ENCODE peak calls at places on chromosomes 4 and X, in four cellular contexts. U is heart left ventricle, N is IMR-90, C is upper lobe of left lung. Q is an unnamed sample. For H3K27me3 and H3K4me1, the result is how much of the 10 kb centered on the place peaks cover.

GRCh38 chr4:148447672-148448071 is 5.5 kb upstream of the NR3C2 start:
- DNase-seq in U (no peak), N (no peak), C (no peak), Q (no peak)

GRCh38 chrX:32483534-32484136 is 727.7 kb downstream of the DMD start:
- DNase-seq in U (no peak), N (no peak), C (no peak), Q (no peak)

GRCh38 chr4:113952452-113953029 is 26.9 kb downstream of the ARSJ start:
- DNase-seq in U (no peak), N (peak), C (no peak), Q (no peak)

GRCh38 chr4:67550491-67551256 is 5.4 kb upstream of the CENPC start:
- DNase-seq in U (no peak), N (no peak), C (no peak), Q (no peak)

GRCh38 chr4:15130441-15130840 is 128.2 kb downstream of the CPEB2 start:
- DNase-seq in U (no peak), N (no peak), C (no peak), Q (no peak)

GRCh38 chr4:27149541-27150212 is 289.0 kb downstream of the STIM2 start:
- DNase-seq in U (no peak), N (peak), C (no peak), Q (no peak)

GRCh38 chr4:74087481-74087880 is 11.5 kb downstream of the CXCL2 start:
- DNase-seq in U (no peak), N (no peak), C (no peak), Q (no peak)

GRCh38 chr4:2341261-2341841 is 77.1 kb downstream of the ZFYVE28 start:
- DNase-seq in U (peak), N (no peak), C (peak), Q (no peak)

GRCh38 chr4:152894673-152895072 is 41.5 kb upstream of the FHDC1 start:
- DNase-seq in U (no peak), N (peak), C (no peak), Q (no peak)

GRCh38 chr4:104449537-104449936 is 45.2 kb downstream of the CXXC4 start:
- DNase-seq in U (no peak), N (no peak), C (no peak), Q (no peak)

GRCh38 chr4:147078875-147079658 is 133.4 kb upstream of the TTC29 start:
- DNase-seq in U (peak), N (no peak), C (no peak), Q (no peak)

GRCh38 chrX:106178826-106179225 is 10.7 kb downstream of the PWWP3B start:
- DNase-seq in U (no peak), N (no peak), C (no peak), Q (no peak)

GRCh38 chr4:83629945-83630684 is 94.2 kb downstream of the GPAT3 start:
- DNase-seq in U (peak), N (peak), C (peak), Q (no peak)

GRCh38 chr4:112327950-112328349 is 30.8 kb downstream of the ALPK1 start:
- DNase-seq in U (no peak), N (peak), C (no peak), Q (no peak)

GRCh38 chr4:156109943-156110925 is 156.6 kb upstream of the CTSO start:
- DNase-seq in U (no peak), N (peak), C (no peak), Q (no peak)

GRCh38 chr4:90349632-90350031 is 222.4 kb downstream of the CCSER1 start:
- DNase-seq in U (no peak), N (no peak), C (no peak), Q (no peak)

GRCh38 chr4:90598741-90599140 is 471.5 kb downstream of the CCSER1 start:
- DNase-seq in U (no peak), N (no peak), C (no peak), Q (no peak)

GRCh38 chr4:76325072-76325471 is 18.5 kb downstream of the STBD1 start:
- DNase-seq in U (no peak), N (no peak), C (no peak), Q (no peak)

GRCh38 chrX:106170318-106170717 is 2.2 kb downstream of the PWWP3B start:
- DNase-seq in U (no peak), N (no peak), C (no peak), Q (no peak)

GRCh38 chr4:111269439-111269838 is 646.6 kb upstream of the PITX2 start:
- DNase-seq in U (no peak), N (no peak), C (no peak), Q (no peak)

GRCh38 chr4:80220711-80221110 is 23.4 kb downstream of the PRDM8 start:
- DNase-seq in U (no peak), N (no peak), C (no peak), Q (no peak)

GRCh38 chr4:80216100-80216761 is 18.9 kb downstream of the PRDM8 start:
- DNase-seq in U (no peak), N (no peak), C (no peak), Q (no peak)

GRCh38 chr4:80221161-80221560 is 23.9 kb downstream of the PRDM8 start:
- DNase-seq in U (no peak), N (peak), C (no peak), Q (no peak)

GRCh38 chr4:80215449-80216052 is 18.2 kb downstream of the PRDM8 start:
- DNase-seq in U (no peak), N (peak), C (no peak), Q (no peak)

DNA sequence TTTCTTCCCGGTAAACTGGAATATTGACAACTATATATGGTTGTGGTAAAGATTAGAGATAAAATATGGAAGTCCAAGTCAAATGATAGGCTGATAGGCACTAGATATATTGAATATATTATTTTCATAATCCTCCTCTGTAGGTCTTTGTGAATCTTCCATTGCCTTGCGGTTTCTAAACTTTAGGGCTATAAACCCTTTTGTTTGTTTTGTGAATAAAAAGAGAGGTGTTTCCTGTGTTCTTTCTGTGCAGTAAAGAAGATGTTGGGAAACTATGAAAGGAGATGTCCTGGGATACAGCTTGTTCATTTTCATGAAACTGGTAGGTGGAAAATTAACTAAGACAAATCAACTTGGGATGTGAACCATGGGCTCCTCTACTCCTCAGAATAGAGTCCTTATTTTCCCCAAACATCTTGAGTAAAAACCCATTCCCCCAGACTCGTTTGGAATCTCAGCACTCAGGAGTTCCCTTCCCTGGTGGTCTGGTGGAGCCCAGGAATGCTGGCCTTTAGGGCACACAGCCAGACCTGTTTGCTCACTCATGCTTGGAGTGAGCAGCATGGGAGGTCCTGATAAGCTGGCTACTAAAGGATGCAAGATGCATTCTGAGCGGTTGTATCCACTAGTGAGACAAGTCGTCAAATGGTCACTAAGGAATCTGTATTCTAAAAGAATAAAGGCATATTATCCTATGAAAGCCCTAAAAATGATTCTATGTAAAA is 22.2 kb downstream of the PRDM8 start:
- DNase-seq in U (no peak), N (peak), C (no peak), Q (no peak)
- H3K27me3 ChIP-seq in U (under half), N (under half), C (under half), Q (under half)

GRCh38 chr4:86924805-86925204 is 10.0 kb upstream of the AFF1 start:
- DNase-seq in U (no peak), N (peak), C (no peak), Q (no peak)
- H3K4me1 ChIP-seq in U (under half), N (under half), C (under half), Q (under half)

DNA sequence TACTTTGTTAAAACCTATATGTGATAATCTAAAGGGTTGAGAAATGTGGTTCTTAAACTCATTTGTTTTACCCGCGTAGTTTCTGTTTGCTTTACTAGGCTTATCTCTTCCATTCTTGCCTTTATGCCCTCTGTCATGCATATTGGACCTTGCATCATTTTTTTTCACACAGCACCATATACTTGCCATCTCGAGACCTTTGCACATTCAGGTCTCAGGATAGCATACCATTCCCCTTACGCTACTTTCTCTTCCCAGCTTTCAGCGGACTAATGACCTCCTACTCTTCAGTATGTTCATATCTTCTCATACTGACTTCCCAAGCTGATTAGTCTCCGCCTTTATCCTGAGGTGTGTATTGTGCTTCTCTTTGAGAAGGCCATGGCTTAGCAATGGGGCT is 40.5 kb downstream of the USP38 start:
- DNase-seq in U (no peak), N (no peak), C (no peak), Q (no peak)
- TF ChIP-seq POLR2A in U (no peak), N (no peak), C (no peak), Q (no peak)

GRCh38 chrX:107374831-107375230 is 74.6 kb upstream of the FRMPD3 start:
- DNase-seq in U (no peak), N (no peak), C (no peak), Q (no peak)

GRCh38 chrX:107374116-107374515 is 75.3 kb upstream of the FRMPD3 start:
- DNase-seq in U (no peak), N (no peak), C (no peak), Q (no peak)
- H3K27me3 ChIP-seq in U (under half), N (under half), C (under half), Q (under half)

GRCh38 chr4:123603165-123603564 is 206.6 kb downstream of the SPRY1 start:
- DNase-seq in U (no peak), N (peak), C (peak), Q (no peak)
- H3K4me1 ChIP-seq in U (under half), N (under half), C (under half), Q (under half)

GRCh38 chr4:23889814-23890269 is at the start of gene PPARGC1A:
- DNase-seq in U (peak), N (peak), C (peak), Q (no peak)
- TF ChIP-seq POLR2A in U (no peak), N (no peak), C (peak), Q (no peak)

Q was measured in esophagus squamous epithelium.